ENCODE peak calls at places on chromosomes 6 and 20, in five cellular contexts. U is endothelial cell of umbilical vein, M is GM23338, J is sigmoid colon, Y is K562. V is an unnamed sample.
A peak's percentile ranks its signal among the peaks of the same experiment; 100 is the strongest.

GRCh38 chr20:12237772-12238171 is 320.1 kb downstream of the BTBD3 start:
- DNase-seq in J (peak; percentile 64), U (no peak), M (no peak), Y (no peak), V (no peak)

GRCh38 chr20:62069741-62070216 is 4.1 kb upstream of the TAF4 start:
- DNase-seq in U (no peak), J (no peak), Y (no peak), M (no peak), V (no peak)

GRCh38 chr6:6918216-6918983 is 189.4 kb upstream of the RREB1 start:
- DNase-seq in M (no peak), Y (peak; percentile 41), U (peak; percentile 8), J (no peak), V (no peak)

GRCh38 chr6:131125431-131125830 is 9.8 kb upstream of the AKAP7 start:
- DNase-seq in Y (no peak), U (no peak), J (no peak), M (no peak), V (no peak)

GRCh38 chr6:144349690-144350132 is 64.6 kb downstream of the UTRN start:
- DNase-seq in J (no peak), Y (peak; percentile 52), U (peak; percentile 100), M (no peak), V (no peak)

GRCh38 chr20:22465622-22466446 is 118.5 kb downstream of the FOXA2 start:
- DNase-seq in U (no peak), J (no peak), Y (peak; percentile 14), M (no peak), V (no peak)

GRCh38 chr6:168215121-168215808 is 104.3 kb downstream of the DACT2 start:
- DNase-seq in J (no peak), Y (no peak), U (no peak), M (no peak), V (no peak)

GRCh38 chr6:127864701-127865100 is 36.2 kb downstream of the THEMIS start:
- DNase-seq in J (no peak), U (no peak), M (no peak), Y (no peak), V (no peak)

GRCh38 chr6:69542494-69542893 is 254.3 kb downstream of the LMBRD1 start:
- DNase-seq in Y (no peak), U (no peak), M (no peak), J (no peak), V (no peak)

GRCh38 chr20:8490076-8490830 is 358.2 kb downstream of the PLCB1 start:
- DNase-seq in Y (no peak), M (no peak), J (no peak), U (no peak), V (no peak)

GRCh38 chr6:112237066-112237465 is 17.3 kb downstream of the LAMA4 start:
- DNase-seq in J (no peak), M (no peak), U (peak; percentile 53), Y (no peak), V (no peak)
- TF ChIP-seq POLR2AphosphoS5 in J (no peak), M (no peak), U (no peak), Y (no peak), V (no peak)

DNA sequence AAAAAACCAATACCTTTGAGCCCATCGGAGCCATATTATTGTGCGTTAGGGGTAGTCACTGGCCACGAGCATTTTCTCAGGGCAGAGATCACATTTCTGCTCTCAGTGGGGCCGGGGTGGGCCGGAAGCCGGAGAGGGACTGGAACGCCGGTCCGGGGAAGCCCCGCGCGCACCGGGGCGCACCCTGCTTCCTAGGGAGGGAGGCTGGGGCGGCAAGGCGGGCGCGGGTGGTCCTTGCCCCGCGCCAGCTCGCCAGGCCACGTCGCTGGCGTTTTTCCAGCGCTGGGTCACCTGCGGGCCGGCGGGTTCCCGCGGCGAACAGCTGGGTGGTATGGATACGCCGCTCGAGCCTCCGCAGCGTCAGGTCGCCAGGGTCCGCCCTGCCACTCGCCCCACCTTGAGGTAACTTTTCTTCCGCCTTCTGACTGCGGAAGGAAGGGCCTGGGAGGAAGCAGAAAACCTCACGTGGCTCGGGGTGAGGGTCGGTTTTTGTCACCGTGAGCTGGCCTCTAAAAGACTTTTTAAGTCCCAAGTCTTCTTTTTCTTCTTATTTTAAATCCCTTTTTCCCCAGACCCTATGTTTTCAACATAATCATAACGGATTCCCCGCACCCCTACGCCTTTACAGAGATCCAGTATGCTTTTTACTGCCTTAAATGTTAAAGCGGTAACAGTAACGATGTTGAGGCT is 2.7 kb upstream of the EEF1A1 start:
- DNase-seq in J (peak; percentile 82), U (peak; percentile 71), Y (peak; percentile 93), M (peak; percentile 76), V (no peak)
- H3K4me3 ChIP-seq in J (peak overlapping the region; percentile 80), U (peak overlapping the region; percentile 60), Y (peak overlapping the region; percentile 80), M (peak overlapping the region; percentile 45), V (peak overlapping the region; percentile 60)

GRCh38 chr6:157107915-157108651 is 215.2 kb downstream of the TMEM242 start:
- DNase-seq in J (no peak), M (no peak), U (peak; percentile 74), Y (peak; percentile 79), V (no peak)
- H3K27ac ChIP-seq in J (peak overlapping the region; percentile 73), M (no peak overlapping the region), U (peak overlapping the region; percentile 15), Y (peak overlapping the region; percentile 44), V (no peak overlapping the region)

GRCh38 chr6:85404497-85405174 is 45.2 kb upstream of the NT5E start:
- DNase-seq in J (no peak), Y (no peak), M (no peak), U (peak; percentile 93), V (no peak)
- TF ChIP-seq POLR2AphosphoS5 in J (no peak), Y (no peak), M (no peak), U (peak; percentile 85), V (no peak)

DNA sequence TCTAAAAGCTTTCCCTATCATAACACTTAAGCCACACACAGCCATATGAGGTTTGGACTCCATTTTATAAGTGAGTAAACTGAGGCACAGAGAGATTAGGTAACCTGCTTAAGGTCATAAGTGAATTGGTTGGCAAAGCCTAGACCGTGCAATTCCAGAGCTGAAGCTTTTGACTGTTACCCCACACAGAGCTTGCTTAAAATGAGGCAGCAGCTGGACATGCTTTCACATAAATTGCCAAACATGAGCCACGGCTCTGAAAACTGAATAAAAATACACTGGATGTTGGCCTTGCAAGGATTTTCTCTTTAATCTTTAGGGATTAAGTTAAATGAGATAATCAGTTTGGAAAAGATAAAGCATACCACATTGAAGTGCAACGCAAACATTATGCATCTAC is 2.5 kb downstream of the RIPOR2 start:
- DNase-seq in U (no peak), M (no peak), Y (no peak), J (no peak), V (no peak)
- H3K4me3 ChIP-seq in U (no peak overlapping the region), M (no peak overlapping the region), Y (no peak overlapping the region), J (no peak overlapping the region), V (no peak overlapping the region)

GRCh38 chr6:41581381-41581991 is 35.3 kb downstream of the FOXP4 start:
- DNase-seq in Y (no peak), U (peak; percentile 85), J (peak; percentile 80), M (no peak), V (no peak)
- H3K27ac ChIP-seq in Y (no peak overlapping the region), U (peak overlapping the region; percentile 36), J (peak overlapping the region; percentile 73), M (no peak overlapping the region), V (no peak overlapping the region)

DNA sequence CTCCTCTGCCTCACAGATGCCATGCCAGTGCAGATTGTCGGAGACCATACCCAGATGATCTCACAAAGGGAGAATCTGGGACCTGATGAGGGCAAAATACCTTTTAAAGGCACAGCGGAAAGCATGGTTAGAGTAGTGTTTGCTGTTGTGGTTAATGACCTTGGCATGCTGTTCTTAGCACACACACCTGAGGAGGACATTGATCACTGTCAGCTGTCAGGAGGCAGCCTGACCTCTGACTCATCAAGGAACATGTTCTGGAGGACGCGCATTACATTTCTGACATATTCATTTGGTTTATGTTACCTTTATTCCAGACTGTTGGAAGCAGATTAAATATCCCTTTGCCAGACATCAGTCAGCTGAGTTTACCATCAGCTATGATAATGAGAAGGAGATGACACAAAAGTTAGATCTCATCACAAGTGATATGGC is 57.1 kb downstream of the GOPC start:
- DNase-seq in J (no peak), M (no peak), Y (no peak), U (no peak), V (no peak)
- TF ChIP-seq POLR2AphosphoS5 in J (no peak), M (no peak), Y (no peak), U (no peak), V (no peak)

DNA sequence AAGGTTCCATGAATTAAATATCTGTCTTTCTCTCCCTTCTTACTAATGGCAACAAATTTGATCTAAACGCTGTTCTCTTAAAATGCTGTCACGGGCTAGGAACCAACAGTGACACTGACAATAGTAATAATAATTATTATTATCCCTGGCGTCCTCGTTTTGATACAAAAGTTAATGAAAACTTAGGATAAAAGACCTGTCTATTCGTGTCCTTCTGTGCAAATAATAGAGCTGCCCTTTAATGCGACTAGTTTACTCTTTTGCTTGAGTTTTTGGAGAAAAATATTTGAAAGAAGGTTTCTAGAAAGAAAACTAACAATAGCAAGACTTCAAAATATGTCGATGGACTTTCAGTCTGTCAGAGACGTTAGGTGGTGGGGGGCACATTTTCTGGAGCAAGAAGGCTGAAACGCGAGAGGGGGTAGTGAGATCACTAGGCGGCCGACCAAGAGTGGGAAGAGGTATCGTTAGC is 4.3 kb downstream of the VGLL2 start:
- DNase-seq in U (no peak), Y (no peak), J (no peak), M (no peak), V (no peak)
- H3K4me3 ChIP-seq in U (no peak overlapping the region), Y (no peak overlapping the region), J (peak overlapping the region; percentile 6), M (peak overlapping the region; percentile 64), V (no peak overlapping the region)

GRCh38 chr6:77986380-77987034 is 333.7 kb downstream of the MEI4 start:
- DNase-seq in M (no peak), Y (no peak), J (no peak), U (no peak), V (no peak)

GRCh38 chr6:77987035-77987384 is 334.2 kb downstream of the MEI4 start:
- DNase-seq in U (no peak), J (no peak), M (no peak), Y (no peak), V (no peak)
- H3K27ac ChIP-seq in U (no peak overlapping the region), J (no peak overlapping the region), M (no peak overlapping the region), Y (no peak overlapping the region), V (no peak overlapping the region)